ENCODE peak calls at places on chromosome 3, in four cellular contexts. One of them, this sample, is unnamed.

GRCh38 chr3:33636125-33636855 is 81.8 kb downstream of the CLASP2 start:
- DNase-seq in HepG2: peak; percentile 56
- DNase-seq in GM12878: no peak
- DNase-seq in K562: peak; percentile 39
- DNase-seq in this sample: peak; percentile 49

GRCh38 chr3:37741644-37742043 is 120.0 kb upstream of the CTDSPL start:
- DNase-seq in HepG2: peak; percentile 18
- DNase-seq in GM12878: no peak
- DNase-seq in K562: no peak
- DNase-seq in this sample: peak; percentile 66

GRCh38 chr3:23999012-23999641 is 54.0 kb downstream of the NR1D2 start:
- DNase-seq in HepG2: peak; percentile 45
- DNase-seq in GM12878: no peak
- DNase-seq in K562: peak; percentile 59
- DNase-seq in this sample: peak; percentile 52

GRCh38 chr3:129481783-129482332 is 41.8 kb downstream of the IFT122 start:
- DNase-seq in HepG2: no peak
- DNase-seq in GM12878: no peak
- DNase-seq in K562: peak; percentile 23
- DNase-seq in this sample: peak; percentile 48

GRCh38 chr3:105166893-105167292 is 199.8 kb upstream of the ALCAM start:
- DNase-seq in HepG2: no peak
- DNase-seq in GM12878: no peak
- DNase-seq in K562: no peak
- DNase-seq in this sample: no peak

GRCh38 chr3:144200004-144200403 is 228.4 kb downstream of the DIPK2A start:
- DNase-seq in HepG2: no peak
- DNase-seq in GM12878: no peak
- DNase-seq in K562: no peak
- DNase-seq in this sample: no peak

GRCh38 chr3:30357897-30358296 is 248.5 kb upstream of the TGFBR2 start:
- DNase-seq in HepG2: no peak
- DNase-seq in GM12878: no peak
- DNase-seq in K562: no peak
- DNase-seq in this sample: no peak

GRCh38 chr3:45906681-45907220 is 20.4 kb downstream of the CCR9 start:
- DNase-seq in HepG2: peak; percentile 8
- DNase-seq in GM12878: no peak
- DNase-seq in K562: peak; percentile 43
- DNase-seq in this sample: peak; percentile 42

GRCh38 chr3:119175869-119176756 is 2.7 kb downstream of the UPK1B start:
- DNase-seq in HepG2: no peak
- DNase-seq in GM12878: no peak
- DNase-seq in K562: no peak
- DNase-seq in this sample: no peak

GRCh38 chr3:43178891-43179366 is 73.0 kb upstream of the POMGNT2 start:
- DNase-seq in HepG2: peak; percentile 91
- DNase-seq in GM12878: no peak
- DNase-seq in K562: no peak
- DNase-seq in this sample: no peak

GRCh38 chr3:179811321-179812095 is 158.7 kb downstream of the USP13 start:
- DNase-seq in HepG2: peak; percentile 46
- DNase-seq in GM12878: peak; percentile 40
- DNase-seq in K562: peak; percentile 18
- DNase-seq in this sample: peak; percentile 73

GRCh38 chr3:31668258-31668657 is 135.5 kb downstream of the STT3B start:
- DNase-seq in HepG2: no peak
- DNase-seq in GM12878: no peak
- DNase-seq in K562: no peak
- DNase-seq in this sample: no peak

GRCh38 chr3:62718515-62719320 is 156.5 kb downstream of the CADPS start:
- DNase-seq in HepG2: no peak
- DNase-seq in GM12878: no peak
- DNase-seq in K562: no peak
- DNase-seq in this sample: no peak

GRCh38 chr3:97148891-97149290 is 334.5 kb downstream of the EPHA6 start:
- DNase-seq in HepG2: no peak
- DNase-seq in GM12878: no peak
- DNase-seq in K562: no peak
- DNase-seq in this sample: no peak

GRCh38 chr3:60953406-60953805 is 297.8 kb downstream of the FHIT start:
- DNase-seq in HepG2: no peak
- DNase-seq in GM12878: no peak
- DNase-seq in K562: no peak
- DNase-seq in this sample: no peak

GRCh38 chr3:110624571-110624970 is 447.0 kb upstream of the NECTIN3 start:
- DNase-seq in HepG2: no peak
- DNase-seq in GM12878: no peak
- DNase-seq in K562: no peak
- DNase-seq in this sample: no peak

GRCh38 chr3:158794936-158795518 is 6.8 kb upstream of the MFSD1 start:
- DNase-seq in HepG2: peak; percentile 32
- DNase-seq in GM12878: no peak
- DNase-seq in K562: peak; percentile 48
- DNase-seq in this sample: peak; percentile 20

GRCh38 chr3:38003371-38003816 is 12.8 kb downstream of the VILL start:
- DNase-seq in HepG2: peak; percentile 59
- DNase-seq in GM12878: no peak
- DNase-seq in K562: peak; percentile 75
- DNase-seq in this sample: peak; percentile 90

GRCh38 chr3:128327606-128328031 is 139.1 kb downstream of the DNAJB8 start:
- DNase-seq in HepG2: no peak
- DNase-seq in GM12878: no peak
- DNase-seq in K562: no peak
- DNase-seq in this sample: no peak

GRCh38 chr3:172307143-172307560 is 141.1 kb downstream of the GHSR start:
- DNase-seq in HepG2: no peak
- DNase-seq in GM12878: no peak
- DNase-seq in K562: peak; percentile 74
- DNase-seq in this sample: peak; percentile 41

GRCh38 chr3:53342353-53342752 is 5.0 kb downstream of the DCP1A start:
- DNase-seq in HepG2: no peak
- DNase-seq in GM12878: no peak
- DNase-seq in K562: no peak
- DNase-seq in this sample: no peak

GRCh38 chr3:71816141-71816540 is 31.2 kb upstream of the PROK2 start:
- DNase-seq in HepG2: no peak
- DNase-seq in GM12878: no peak
- DNase-seq in K562: no peak
- DNase-seq in this sample: no peak

GRCh38 chr3:112860898-112861297 is 14.2 kb upstream of the CD200R1L start:
- DNase-seq in HepG2: no peak
- DNase-seq in GM12878: no peak
- DNase-seq in K562: no peak
- DNase-seq in this sample: no peak

GRCh38 chr3:63193647-63194046 is 84.5 kb upstream of the SYNPR start:
- DNase-seq in HepG2: peak; percentile 6
- DNase-seq in GM12878: no peak
- DNase-seq in K562: no peak
- DNase-seq in this sample: peak; percentile 37

GRCh38 chr3:153246805-153247204 is 84.8 kb downstream of the RAP2B start:
- DNase-seq in HepG2: no peak
- DNase-seq in GM12878: no peak
- DNase-seq in K562: no peak
- DNase-seq in this sample: no peak

GRCh38 chr3:74139648-74140047 is 474.8 kb downstream of the CNTN3 start:
- DNase-seq in HepG2: no peak
- DNase-seq in GM12878: no peak
- DNase-seq in K562: no peak
- DNase-seq in this sample: peak; percentile 6

GRCh38 chr3:157785071-157785826 is 282.0 kb upstream of the VEPH1 start:
- DNase-seq in HepG2: peak; percentile 30
- DNase-seq in GM12878: no peak
- DNase-seq in K562: no peak
- DNase-seq in this sample: peak; percentile 65

GRCh38 chr3:8327739-8328138 is 173.9 kb upstream of the LMCD1 start:
- DNase-seq in HepG2: no peak
- DNase-seq in GM12878: no peak
- DNase-seq in K562: no peak
- DNase-seq in this sample: no peak

GRCh38 chr3:154779571-154779970 is 300.5 kb upstream of the MME start:
- DNase-seq in HepG2: no peak
- DNase-seq in GM12878: no peak
- DNase-seq in K562: no peak
- DNase-seq in this sample: no peak

GRCh38 chr3:159645874-159646273 is 342.8 kb upstream of the IL12A start:
- DNase-seq in HepG2: no peak
- DNase-seq in GM12878: no peak
- DNase-seq in K562: no peak
- DNase-seq in this sample: no peak

GRCh38 chr3:4821975-4822374 is 157.3 kb upstream of the BHLHE40 start:
- DNase-seq in HepG2: no peak
- DNase-seq in GM12878: no peak
- DNase-seq in K562: no peak
- DNase-seq in this sample: no peak

GRCh38 chr3:72441284-72441994 is 406.8 kb downstream of the SHQ1 start:
- DNase-seq in HepG2: no peak
- DNase-seq in GM12878: no peak
- DNase-seq in K562: no peak
- DNase-seq in this sample: no peak

GRCh38 chr3:105866656-105867653 is 1.9 kb downstream of the CBLB start:
- DNase-seq in HepG2: peak; percentile 72
- DNase-seq in GM12878: peak; percentile 80
- DNase-seq in K562: peak; percentile 22
- DNase-seq in this sample: no peak

GRCh38 chr3:131218196-131218595 is 163.4 kb upstream of the NUDT16 start:
- DNase-seq in HepG2: no peak
- DNase-seq in GM12878: no peak
- DNase-seq in K562: no peak
- DNase-seq in this sample: no peak

GRCh38 chr3:100496711-100497261 is 4.4 kb downstream of the TMEM45A start:
- DNase-seq in HepG2: peak; percentile 31
- DNase-seq in GM12878: peak; percentile 72
- DNase-seq in K562: no peak
- DNase-seq in this sample: no peak

GRCh38 chr3:9897408-9898372 is 5.0 kb upstream of the IL17RE start:
- DNase-seq in HepG2: peak; percentile 98
- DNase-seq in GM12878: peak; percentile 28
- DNase-seq in K562: peak; percentile 51
- DNase-seq in this sample: no peak

GRCh38 chr3:60708191-60708975 is 542.9 kb downstream of the FHIT start:
- DNase-seq in HepG2: no peak
- DNase-seq in GM12878: no peak
- DNase-seq in K562: no peak
- DNase-seq in this sample: no peak

GRCh38 chr3:189982299-189982945 is 138.3 kb downstream of the P3H2 start:
- DNase-seq in HepG2: no peak
- DNase-seq in GM12878: no peak
- DNase-seq in K562: no peak
- DNase-seq in this sample: no peak
- TF ChIP-seq NFIC in HepG2: no peak
- TF ChIP-seq NFIC in GM12878: no peak
- TF ChIP-seq NFIC in K562: no peak
- TF ChIP-seq NFIC in this sample: no peak

DNA sequence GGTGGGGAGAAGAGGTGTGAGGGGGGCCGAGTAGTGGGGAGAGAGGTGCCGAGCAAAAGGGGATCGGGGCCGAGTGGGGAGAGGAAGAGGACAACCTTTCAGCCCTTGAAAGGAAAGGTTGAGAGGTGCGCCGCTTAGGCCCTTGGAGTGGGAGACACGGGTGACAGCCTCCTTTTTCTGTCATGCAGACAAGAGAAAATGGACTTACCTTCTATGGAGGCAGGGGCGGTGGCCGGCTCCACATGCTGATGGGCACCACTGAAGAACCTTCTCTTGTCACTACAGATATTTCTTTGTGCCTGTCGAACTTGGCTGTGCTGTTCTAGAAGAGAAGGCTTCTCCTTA is 421 bp downstream of the KLHL18 start:
- DNase-seq in HepG2: no peak
- DNase-seq in GM12878: no peak
- DNase-seq in K562: no peak
- DNase-seq in this sample: no peak
- TF ChIP-seq USF2 in HepG2: no peak
- TF ChIP-seq USF2 in GM12878: no peak
- TF ChIP-seq USF2 in K562: no peak
- TF ChIP-seq USF2 in this sample: no peak

GRCh38 chr3:51700403-51700802 is 6.5 kb upstream of the GRM2 start:
- DNase-seq in HepG2: no peak
- DNase-seq in GM12878: no peak
- DNase-seq in K562: no peak
- DNase-seq in this sample: no peak

GRCh38 chr3:51698209-51698608 is 8.7 kb upstream of the GRM2 start:
- DNase-seq in HepG2: no peak
- DNase-seq in GM12878: no peak
- DNase-seq in K562: no peak
- DNase-seq in this sample: no peak

GRCh38 chr3:51691949-51692348 is 14.9 kb upstream of the GRM2 start:
- DNase-seq in HepG2: no peak
- DNase-seq in GM12878: no peak
- DNase-seq in K562: no peak
- DNase-seq in this sample: no peak

GRCh38 chr3:51692980-51693395 is 13.9 kb upstream of the GRM2 start:
- DNase-seq in HepG2: no peak
- DNase-seq in GM12878: no peak
- DNase-seq in K562: no peak
- DNase-seq in this sample: no peak

GRCh38 chr3:51696954-51697353 is 9.9 kb upstream of the GRM2 start:
- DNase-seq in HepG2: no peak
- DNase-seq in GM12878: no peak
- DNase-seq in K562: peak; percentile 15
- DNase-seq in this sample: peak; percentile 74
- TF ChIP-seq NFIC in HepG2: no peak
- TF ChIP-seq NFIC in GM12878: no peak
- TF ChIP-seq NFIC in K562: no peak
- TF ChIP-seq NFIC in this sample: no peak

GRCh38 chr3:28476194-28476593 is 127.6 kb upstream of the AZI2 start:
- DNase-seq in HepG2: peak; percentile 23
- DNase-seq in GM12878: peak; percentile 5
- DNase-seq in K562: peak; percentile 11
- DNase-seq in this sample: peak; percentile 58
- TF ChIP-seq USF2 in HepG2: no peak
- TF ChIP-seq USF2 in GM12878: no peak
- TF ChIP-seq USF2 in K562: no peak
- TF ChIP-seq USF2 in this sample: no peak